ENCODE peak calls at places on chromosomes 4 and X, in ten cellular contexts. N is mesothelial cell of epicardium; I is AG04450; M is T-helper 9 cell; B is astrocyte; F is AG10803; L is activated effector memory CD4-positive, alpha-beta T cell treated with Interleukin-2 at 50 U/mL for 16 hours; A is suprapubic skin; Z is NCI-H2081; Q is NAMALWA. H is an unnamed sample.

GRCh38 chrX:104195489-104196084 is 29.3 kb downstream of the FAM199X start:
- DNase-seq in N (no peak), I (no peak), M (no peak), B (no peak), F (peak), L (no peak), A (no peak), Z (peak), Q (peak), H (no peak)

GRCh38 chrX:14095702-14096101 is 66.0 kb upstream of the GEMIN8 start:
- DNase-seq in N (no peak), I (peak), M (peak), B (peak), F (peak), L (peak), A (no peak), Z (no peak), Q (peak), H (peak)

GRCh38 chr4:87896020-87896621 is 63.4 kb downstream of the MEPE start:
- DNase-seq in N (no peak), I (no peak), M (no peak), B (peak), F (peak), L (no peak), A (no peak), Z (no peak), Q (no peak), H (no peak)

GRCh38 chrX:24242649-24243556 is 71.0 kb downstream of the SUPT20HL2 start:
- DNase-seq in N (no peak), I (peak), M (no peak), B (peak), F (peak), L (no peak), A (peak), Z (no peak), Q (peak), H (no peak)

GRCh38 chrX:109934434-109934833 is 68.5 kb upstream of the TMEM164 start:
- DNase-seq in N (no peak), I (no peak), M (no peak), B (peak), F (peak), L (no peak), A (no peak), Z (no peak), Q (no peak), H (no peak)

GRCh38 chr4:139562067-139562684 is 6.2 kb upstream of the SETD7 start:
- DNase-seq in N (no peak), I (no peak), M (no peak), B (no peak), F (no peak), L (no peak), A (no peak), Z (no peak), Q (no peak), H (no peak)

GRCh38 chr4:32010221-32010620 is 1290.1 kb downstream of the PCDH7 start:
- DNase-seq in N (no peak), I (no peak), M (no peak), B (no peak), F (no peak), L (no peak), A (no peak), Z (no peak), Q (no peak), H (no peak)

GRCh38 chr4:17475481-17475880 is 36.4 kb downstream of the QDPR start:
- DNase-seq in N (no peak), I (no peak), M (no peak), B (peak), F (peak), L (no peak), A (no peak), Z (no peak), Q (no peak), H (no peak)

GRCh38 chr4:113293043-113293560 is 243.6 kb downstream of the ANK2 start:
- DNase-seq in N (no peak), I (peak), M (no peak), B (peak), F (peak), L (no peak), A (no peak), Z (no peak), Q (no peak), H (no peak)